ENCODE peak calls at places on chromosomes 5 and 9, in five cellular contexts. T, E, P, G and X are unnamed samples.
A peak's percentile ranks its signal among the peaks of the same experiment; 100 is the strongest.

GRCh38 chr5:143119301-143119769 is 284.2 kb downstream of the NR3C1 start:
- DNase-seq in T (no peak), P (no peak), E (no peak), G (no peak), X (no peak)

GRCh38 chr5:88667187-88668141 is 215.5 kb downstream of the MEF2C start:
- DNase-seq in P (no peak), G (no peak), T (no peak), E (no peak), X (no peak)

GRCh38 chr5:81631124-81631523 is 119.8 kb downstream of the SSBP2 start:
- DNase-seq in G (no peak), E (no peak), P (no peak), T (peak; percentile 3), X (no peak)

GRCh38 chr5:79130781-79131180 is 19.2 kb downstream of the BHMT start:
- DNase-seq in E (no peak), P (no peak), G (no peak), T (no peak), X (no peak)

GRCh38 chr5:149325894-149326293 is 19.4 kb upstream of the GRPEL2 start:
- DNase-seq in E (no peak), P (no peak), G (no peak), T (no peak), X (no peak)

GRCh38 chr5:151885138-151885908 is 39.3 kb downstream of the GLRA1 start:
- DNase-seq in P (no peak), G (no peak), T (no peak), E (no peak), X (no peak)

GRCh38 chr9:133855802-133856592 is 117.8 kb upstream of the SARDH start:
- DNase-seq in T (no peak), G (no peak), P (peak; percentile 82), E (no peak), X (peak; percentile 34)

GRCh38 chr5:178553517-178553916 is 36.7 kb downstream of the COL23A1 start:
- DNase-seq in T (no peak), G (no peak), P (no peak), E (no peak), X (no peak)

GRCh38 chr5:150473673-150474358 is 24.3 kb upstream of the RPS14 start:
- DNase-seq in E (no peak), P (peak; percentile 66), G (peak; percentile 90), T (no peak), X (no peak)

GRCh38 chr9:106075991-106076390 is 381.6 kb downstream of the TMEM38B start:
- DNase-seq in T (no peak), G (no peak), E (no peak), P (peak; percentile 41), X (no peak)

GRCh38 chr5:137415231-137415681 is 83.9 kb downstream of the SPOCK1 start:
- DNase-seq in E (no peak), P (peak; percentile 42), G (no peak), T (no peak), X (no peak)

GRCh38 chr5:174920906-174921550 is 196.6 kb downstream of the MSX2 start:
- DNase-seq in E (no peak), T (no peak), P (no peak), G (no peak), X (no peak)

GRCh38 chr5:14451866-14452265 is 129.7 kb upstream of the OTULINL start:
- DNase-seq in T (no peak), P (no peak), G (no peak), E (no peak), X (no peak)